ENCODE peak calls at places on chromosomes 6 and 20, in five cellular contexts. H, Y, W, A and C are unnamed samples.
A peak's percentile ranks its signal among the peaks of the same experiment; 100 is the strongest.

GRCh38 chr20:34549291-34549928 is 9.1 kb upstream of the MAP1LC3A start:
- DNase-seq in H (peak; percentile 17), Y (no peak), W (no peak), A (no peak), C (peak; percentile 8)

GRCh38 chr20:23959054-23959453 is 29.5 kb downstream of the GGTLC1 start:
- DNase-seq in H (no peak), Y (no peak), W (no peak), A (no peak), C (no peak)

GRCh38 chr6:131135244-131136020 is at the start of gene AKAP7:
- DNase-seq in H (peak; percentile 73), Y (peak; percentile 82), W (peak; percentile 57), A (peak; percentile 37), C (peak; percentile 56)

GRCh38 chr6:109456283-109456583 is 661 bp upstream of the MICAL1 start:
- DNase-seq in H (no peak), Y (no peak), W (no peak), A (no peak), C (no peak)

GRCh38 chr6:41053056-41053455 is at the start of gene APOBEC2:
- DNase-seq in H (no peak), Y (peak; percentile 83), W (no peak), A (no peak), C (no peak)

GRCh38 chr20:10276886-10277580 is 58.4 kb downstream of the SNAP25 start:
- DNase-seq in H (no peak), Y (no peak), W (no peak), A (no peak), C (no peak)

GRCh38 chr6:101195581-101195980 is 197.9 kb upstream of the GRIK2 start:
- DNase-seq in H (peak; percentile 54), Y (no peak), W (no peak), A (peak; percentile 32), C (peak; percentile 68)

GRCh38 chr6:94130458-94130857 is 711.1 kb upstream of the EPHA7 start:
- DNase-seq in H (no peak), Y (no peak), W (no peak), A (no peak), C (no peak)

GRCh38 chr20:18412202-18412901 is 54.5 kb downstream of the DZANK1 start:
- DNase-seq in H (no peak), Y (no peak), W (no peak), A (no peak), C (no peak)

GRCh38 chr20:16290358-16290757 is 282.9 kb downstream of the KIF16B start:
- DNase-seq in H (no peak), Y (no peak), W (no peak), A (no peak), C (no peak)

GRCh38 chr6:109772961-109773431 is 81.9 kb downstream of the FIG4 start:
- DNase-seq in H (peak; percentile 53), Y (peak; percentile 64), W (no peak), A (peak; percentile 50), C (peak; percentile 75)

GRCh38 chr6:135875446-135875845 is 23.9 kb downstream of the PDE7B start:
- DNase-seq in H (peak; percentile 30), Y (no peak), W (no peak), A (no peak), C (no peak)

GRCh38 chr6:31842056-31842455 is 14.5 kb downstream of the HSPA1B start:
- DNase-seq in H (no peak), Y (no peak), W (no peak), A (no peak), C (no peak)

GRCh38 chr6:163738725-163739124 is 324.2 kb downstream of the QKI start:
- DNase-seq in H (no peak), Y (no peak), W (no peak), A (no peak), C (no peak)

GRCh38 chr6:45148711-45149341 is 179.3 kb upstream of the RUNX2 start:
- DNase-seq in H (peak; percentile 86), Y (no peak), W (no peak), A (no peak), C (peak; percentile 22)

GRCh38 chr20:3651204-3651970 is 11.8 kb downstream of the GFRA4 start:
- DNase-seq in H (no peak), Y (no peak), W (no peak), A (no peak), C (no peak)

GRCh38 chr6:111899531-111899930 is 26.3 kb upstream of the FYN start:
- DNase-seq in H (no peak), Y (no peak), W (no peak), A (peak; percentile 27), C (no peak)

GRCh38 chr20:34124469-34125249 is 12.6 kb upstream of the EIF2S2 start:
- DNase-seq in H (no peak), Y (no peak), W (no peak), A (no peak), C (no peak)

GRCh38 chr6:13492357-13492756 is 5.0 kb upstream of the GFOD1 start:
- DNase-seq in H (no peak), Y (no peak), W (no peak), A (no peak), C (no peak)

GRCh38 chr6:84648444-84648843 is 116.0 kb downstream of the TBX18 start:
- DNase-seq in H (no peak), Y (no peak), W (no peak), A (no peak), C (no peak)

GRCh38 chr20:56689852-56690485 is 60.9 kb downstream of the TFAP2C start:
- DNase-seq in H (no peak), Y (no peak), W (no peak), A (no peak), C (peak; percentile 16)

GRCh38 chr20:15759546-15760216 is 813.6 kb downstream of the KIF16B start:
- DNase-seq in H (peak; percentile 9), Y (no peak), W (no peak), A (no peak), C (no peak)

DNA sequence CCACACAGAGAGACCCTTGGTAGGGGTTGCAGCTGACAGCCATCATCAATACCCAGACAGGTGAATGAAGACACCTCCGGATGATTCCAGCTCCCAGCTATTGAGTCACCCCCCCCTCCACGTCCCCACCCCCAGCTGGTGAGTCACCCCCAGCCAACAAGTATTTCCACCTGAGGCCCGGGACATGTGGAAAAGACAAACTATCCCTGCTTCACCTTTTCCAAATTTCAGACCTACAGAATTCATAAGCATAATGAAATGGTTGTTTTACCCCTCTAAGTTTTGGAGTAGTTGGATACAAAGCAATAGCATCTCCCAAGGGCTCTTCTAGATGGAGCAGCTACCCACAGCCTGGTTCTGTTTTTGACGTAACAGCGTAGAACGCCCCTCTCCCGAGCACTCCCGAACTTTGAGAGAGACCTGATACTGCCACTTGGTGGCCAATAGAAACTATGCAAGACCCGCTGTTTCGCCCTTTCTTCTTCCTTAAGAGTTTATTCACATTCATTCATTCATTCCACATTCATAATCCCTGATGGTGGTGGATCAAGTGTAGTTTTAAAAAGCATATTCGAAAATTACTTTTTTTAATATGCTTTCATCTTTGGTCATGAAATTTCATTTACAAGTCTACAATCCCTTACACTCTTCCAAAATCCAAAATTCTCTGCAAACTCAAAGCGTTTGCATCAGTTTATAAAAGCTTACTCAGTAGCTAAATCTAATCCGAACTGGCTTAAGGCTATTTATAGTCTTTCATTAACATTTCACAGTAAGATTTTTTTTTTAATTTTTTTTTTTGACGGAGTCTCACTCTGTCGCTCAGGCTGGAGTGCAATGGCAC is 15.1 kb upstream of the PPP1R16B start:
- DNase-seq in H (peak; percentile 63), Y (no peak), W (no peak), A (peak; percentile 25), C (no peak)
- TF ChIP-seq CTCF in H (peak; percentile 64), Y (peak; percentile 86), W (peak; percentile 32), A (peak; percentile 86), C (peak; percentile 85)

GRCh38 chr20:59958626-59959025 is 403 bp downstream of the CDH26 start:
- DNase-seq in H (no peak), Y (no peak), W (no peak), A (no peak), C (no peak)

GRCh38 chr20:59954718-59955117 is 3.5 kb upstream of the CDH26 start:
- DNase-seq in H (no peak), Y (no peak), W (no peak), A (no peak), C (no peak)

GRCh38 chr20:59949911-59950310 is 8.3 kb upstream of the CDH26 start:
- DNase-seq in H (no peak), Y (no peak), W (no peak), A (no peak), C (no peak)

GRCh38 chr20:59958123-59958522 is at the start of gene CDH26:
- DNase-seq in H (no peak), Y (no peak), W (no peak), A (no peak), C (no peak)

DNA sequence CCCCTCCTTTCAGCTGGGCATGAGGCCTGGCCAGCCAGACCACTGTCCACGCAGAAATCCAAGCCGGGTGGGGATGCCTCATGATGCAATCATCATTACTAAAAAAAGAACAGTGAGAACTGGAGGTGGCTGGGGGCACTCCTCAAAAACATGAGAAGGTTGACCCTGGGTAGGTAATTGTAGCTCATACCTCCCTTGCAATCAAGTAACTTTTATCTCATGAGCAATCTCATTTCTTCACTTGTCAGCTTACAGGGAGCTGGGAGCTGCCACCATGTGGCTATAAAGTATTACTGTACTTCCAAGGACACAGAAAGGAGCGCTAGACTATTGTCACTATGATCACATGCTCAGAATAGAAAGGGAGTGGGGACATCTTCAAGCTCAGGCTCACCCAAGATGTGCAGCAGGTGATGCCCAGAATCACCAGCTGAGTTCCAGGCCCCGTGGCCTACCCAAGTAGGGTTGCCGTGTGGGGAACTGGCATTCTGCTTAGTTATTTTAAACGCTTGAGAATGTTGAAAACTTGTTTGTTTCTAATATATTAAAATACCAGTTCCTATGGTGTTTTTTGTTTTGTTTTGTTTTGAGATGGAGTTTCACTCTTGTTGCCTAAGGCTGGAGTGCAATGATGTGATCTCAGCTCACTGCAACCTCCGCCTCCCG is 3.0 kb upstream of the CDH26 start:
- DNase-seq in H (peak; percentile 10), Y (no peak), W (no peak), A (no peak), C (peak; percentile 20)
- TF ChIP-seq CTCF in H (peak; percentile 5), Y (peak; percentile 50), W (peak; percentile 28), A (peak; percentile 41), C (peak; percentile 57)

DNA sequence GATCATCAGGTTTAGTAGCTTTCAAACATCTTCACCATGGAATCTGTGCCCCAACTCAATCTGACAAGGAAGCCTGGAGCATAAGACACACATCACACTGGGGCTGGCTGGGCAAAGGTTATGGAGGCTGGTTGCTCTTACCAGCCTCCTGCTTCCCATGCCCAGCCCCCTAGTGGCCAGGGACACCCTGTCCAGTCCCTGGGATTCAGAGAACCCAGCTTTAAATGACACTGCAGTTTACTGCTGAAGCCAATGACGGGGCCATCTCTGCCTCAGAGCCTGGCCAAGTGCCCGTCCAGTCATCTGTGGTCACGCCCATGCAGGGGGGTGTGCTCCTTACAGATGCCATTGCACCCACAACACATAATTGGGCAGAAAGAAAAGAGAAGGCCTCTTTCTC is 272.9 kb downstream of the SMOC2 start:
- DNase-seq in H (peak; percentile 21), Y (no peak), W (no peak), A (no peak), C (no peak)
- TF ChIP-seq CTCF in H (peak; percentile 30), Y (peak; percentile 41), W (no peak), A (peak; percentile 9), C (peak; percentile 35)

GRCh38 chr20:32510120-32510600 is 75.0 kb downstream of the NOL4L start:
- DNase-seq in H (no peak), Y (no peak), W (no peak), A (no peak), C (no peak)

GRCh38 chr20:32507998-32508774 is 76.9 kb downstream of the NOL4L start:
- DNase-seq in H (no peak), Y (no peak), W (no peak), A (no peak), C (no peak)

GRCh38 chr20:32510601-32511357 is 74.4 kb downstream of the NOL4L start:
- DNase-seq in H (no peak), Y (no peak), W (no peak), A (peak; percentile 4), C (no peak)

GRCh38 chr20:32508775-32509119 is 76.4 kb downstream of the NOL4L start:
- DNase-seq in H (no peak), Y (no peak), W (no peak), A (no peak), C (no peak)

GRCh38 chr20:32509639-32510066 is 75.5 kb downstream of the NOL4L start:
- DNase-seq in H (no peak), Y (no peak), W (no peak), A (no peak), C (peak; percentile 64)
- TF ChIP-seq CTCF in H (no peak), Y (no peak), W (no peak), A (peak; percentile 58), C (peak; percentile 61)